ENCODE peak calls at places on chromosomes 4 and X, in six cellular contexts. P is hypothalamus; S is stimulated activated CD4-positive, alpha-beta T cell treated with anti-CD3 and anti-CD28 coated beads, Interleukin-1b, Interleukin-23, amount 100 ng/mL, for 24 hours; A is kidney tubule cell; M is fibroblast of the aortic adventitia; Z is GM12891. E is an unnamed sample.

GRCh38 chrX:53950130-53950733 is 94.0 kb downstream of the PHF8 start:
- DNase-seq in P (no peak), S (no peak), A (no peak), M (peak; percentile 14), Z (no peak), E (no peak)

GRCh38 chr4:125368684-125369083 is 53.9 kb downstream of the FAT4 start:
- DNase-seq in P (no peak), S (no peak), A (peak; percentile 5), M (peak; percentile 94), Z (no peak), E (peak; percentile 87)

GRCh38 chr4:53119685-53120084 is 246.2 kb downstream of the SCFD2 start:
- DNase-seq in P (no peak), S (no peak), A (peak; percentile 69), M (peak; percentile 87), Z (no peak), E (peak; percentile 80)

GRCh38 chrX:107731831-107732502 is 43.6 kb downstream of the TSC22D3 start:
- DNase-seq in P (peak; percentile 67), S (no peak), A (peak; percentile 95), M (peak; percentile 90), Z (no peak), E (peak; percentile 96)

GRCh38 chr4:55136634-55137033 is 11.2 kb upstream of the KDR start:
- DNase-seq in P (no peak), S (no peak), A (no peak), M (no peak), Z (no peak), E (no peak)

GRCh38 chr4:152369903-152370296 is 166.0 kb downstream of the FBXW7 start:
- DNase-seq in P (no peak), S (no peak), A (no peak), M (peak; percentile 48), Z (no peak), E (no peak)

GRCh38 chr4:166493828-166494432 is 620.9 kb downstream of the TLL1 start:
- DNase-seq in P (no peak), S (no peak), A (peak; percentile 57), M (no peak), Z (no peak), E (peak; percentile 14)

GRCh38 chrX:130566028-130566683 is 164.4 kb downstream of the RBMX2 start:
- DNase-seq in P (no peak), S (no peak), A (peak; percentile 30), M (no peak), Z (no peak), E (no peak)

GRCh38 chr4:3521621-3522325 is 10.4 kb downstream of the LRPAP1 start:
- DNase-seq in P (no peak), S (no peak), A (no peak), M (no peak), Z (no peak), E (no peak)

GRCh38 chr4:40238700-40239548 is 42.1 kb downstream of the RHOH start:
- DNase-seq in P (no peak), S (peak; percentile 46), A (no peak), M (no peak), Z (no peak), E (peak; percentile 14)

GRCh38 chrX:115960440-115961084 is 210.0 kb upstream of the AGTR2 start:
- DNase-seq in P (no peak), S (no peak), A (peak; percentile 30), M (no peak), Z (no peak), E (no peak)

GRCh38 chrX:153460826-153461225 is 9.6 kb downstream of the HAUS7 start:
- DNase-seq in P (peak; percentile 36), S (no peak), A (peak; percentile 39), M (peak; percentile 47), Z (peak; percentile 55), E (peak; percentile 55)

GRCh38 chr4:38856046-38856445 is 571 bp downstream of the TLR6 start:
- DNase-seq in P (no peak), S (no peak), A (no peak), M (no peak), Z (no peak), E (no peak)

GRCh38 chr4:68369474-68369805 is 19.6 kb upstream of the YTHDC1 start:
- DNase-seq in P (no peak), S (no peak), A (peak; percentile 99), M (no peak), Z (no peak), E (no peak)

GRCh38 chrX:9842541-9842940 is 56.3 kb downstream of the SHROOM2 start:
- DNase-seq in P (no peak), S (no peak), A (peak; percentile 48), M (no peak), Z (no peak), E (no peak)

GRCh38 chr4:82268050-82268825 is 105.6 kb downstream of the HNRNPD start:
- DNase-seq in P (peak; percentile 64), S (no peak), A (peak; percentile 62), M (peak; percentile 64), Z (no peak), E (peak; percentile 69)

GRCh38 chrX:53813663-53814440 is 127.3 kb upstream of the HUWE1 start:
- DNase-seq in P (no peak), S (no peak), A (no peak), M (no peak), Z (no peak), E (no peak)

GRCh38 chrX:77505227-77505626 is 58.0 kb downstream of the FGF16 start:
- DNase-seq in P (no peak), S (no peak), A (peak; percentile 8), M (peak; percentile 55), Z (no peak), E (peak; percentile 73)

GRCh38 chr4:100933628-100934027 is 413.7 kb downstream of the PPP3CA start:
- DNase-seq in P (no peak), S (no peak), A (peak; percentile 2), M (peak; percentile 66), Z (no peak), E (peak; percentile 87)

GRCh38 chr4:150348079-150348478 is 233.9 kb upstream of the MAB21L2 start:
- DNase-seq in P (no peak), S (no peak), A (peak; percentile 80), M (peak; percentile 50), Z (no peak), E (peak; percentile 60)

GRCh38 chr4:42482516-42483327 is 85.4 kb downstream of the SHISA3 start:
- DNase-seq in P (no peak), S (no peak), A (no peak), M (peak; percentile 62), Z (no peak), E (no peak)

GRCh38 chrX:112753116-112753515 is 73.4 kb upstream of the LHFPL1 start:
- DNase-seq in P (no peak), S (no peak), A (no peak), M (no peak), Z (no peak), E (no peak)

GRCh38 chrX:47321386-47321785 is 49.0 kb upstream of the ZNF157 start:
- DNase-seq in P (peak; percentile 73), S (no peak), A (peak; percentile 6), M (peak; percentile 42), Z (no peak), E (peak; percentile 62)

GRCh38 chrX:141278306-141278705 is 36.0 kb upstream of the SPANXC start:
- DNase-seq in P (peak; percentile 2), S (no peak), A (peak; percentile 40), M (peak; percentile 41), Z (no peak), E (peak; percentile 35)

E was measured in fibroblast of pulmonary artery.